ENCODE peak calls at places on chromosomes 11 and 22, in six cellular contexts. One of them, this sample, is unnamed.

GRCh38 chr11:74417379-74417804 is 19.2 kb upstream of the PGM2L1 start:
- DNase-seq in K562: no peak
- DNase-seq in H1: no peak
- DNase-seq in HepG2: no peak
- DNase-seq in GM12878: no peak
- DNase-seq in GM12891: no peak
- DNase-seq in this sample: no peak

GRCh38 chr11:60500276-60500935 is 7.8 kb downstream of the MS4A12 start:
- DNase-seq in HepG2: no peak
- DNase-seq in K562: no peak
- DNase-seq in H1: no peak
- DNase-seq in GM12878: no peak
- DNase-seq in GM12891: no peak
- DNase-seq in this sample: no peak

GRCh38 chr22:39984006-39984405 is 10.7 kb upstream of the FAM83F start:
- DNase-seq in H1: no peak
- DNase-seq in HepG2: no peak
- DNase-seq in GM12891: no peak
- DNase-seq in GM12878: no peak
- DNase-seq in K562: no peak
- DNase-seq in this sample: no peak

GRCh38 chr22:38618682-38619081 is 37.5 kb downstream of the FAM227A start:
- DNase-seq in K562: no peak
- DNase-seq in H1: no peak
- DNase-seq in GM12878: no peak
- DNase-seq in GM12891: no peak
- DNase-seq in HepG2: no peak
- DNase-seq in this sample: no peak

GRCh38 chr11:25317221-25317620 is 820.4 kb downstream of the LUZP2 start:
- DNase-seq in GM12878: no peak
- DNase-seq in GM12891: no peak
- DNase-seq in H1: no peak
- DNase-seq in HepG2: no peak
- DNase-seq in K562: no peak
- DNase-seq in this sample: no peak

GRCh38 chr11:10540546-10540914 is 457 bp downstream of the RNF141 start:
- DNase-seq in H1: no peak
- DNase-seq in K562: no peak
- DNase-seq in HepG2: peak
- DNase-seq in GM12891: no peak
- DNase-seq in GM12878: no peak
- DNase-seq in this sample: no peak

GRCh38 chr11:130831506-130832385 is 84.5 kb downstream of the SNX19 start:
- DNase-seq in K562: no peak
- DNase-seq in HepG2: no peak
- DNase-seq in GM12891: no peak
- DNase-seq in H1: no peak
- DNase-seq in GM12878: no peak
- DNase-seq in this sample: no peak

GRCh38 chr22:31995046-31995445 is 48.0 kb upstream of the SLC5A1 start:
- DNase-seq in GM12878: no peak
- DNase-seq in H1: no peak
- DNase-seq in HepG2: no peak
- DNase-seq in GM12891: no peak
- DNase-seq in K562: no peak
- DNase-seq in this sample: no peak

DNA sequence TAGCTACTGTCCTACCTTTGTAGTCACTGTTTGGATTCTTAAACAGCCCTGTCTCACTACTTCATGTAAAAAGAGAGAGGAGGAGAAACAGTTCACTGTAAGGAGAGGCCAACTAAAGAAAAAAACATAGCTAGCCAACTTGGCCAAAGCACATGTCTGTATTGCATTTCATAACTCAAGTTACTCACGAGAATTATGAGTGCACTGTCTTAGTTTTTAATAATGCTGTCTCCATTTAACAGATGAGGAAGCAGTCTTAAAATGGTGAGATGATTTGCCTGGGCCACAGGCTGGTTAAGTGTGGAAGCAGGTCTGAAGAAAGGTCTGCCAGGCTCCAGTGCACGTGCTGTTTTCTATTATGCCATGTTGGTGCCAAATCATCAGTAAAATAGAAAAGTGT is 104.5 kb downstream of the UVRAG start:
- DNase-seq in GM12878: no peak
- DNase-seq in H1: no peak
- DNase-seq in K562: no peak
- DNase-seq in GM12891: no peak
- DNase-seq in HepG2: no peak
- DNase-seq in this sample: no peak
- TF ChIP-seq POLR2AphosphoS5 in GM12878: no peak
- TF ChIP-seq POLR2AphosphoS5 in H1: no peak
- TF ChIP-seq POLR2AphosphoS5 in K562: no peak
- TF ChIP-seq POLR2AphosphoS5 in GM12891: no peak
- TF ChIP-seq POLR2AphosphoS5 in HepG2: no peak
- TF ChIP-seq POLR2AphosphoS5 in this sample: no peak

GRCh38 chr11:15170170-15170569 is 55.4 kb downstream of the INSC start:
- DNase-seq in GM12878: no peak
- DNase-seq in K562: no peak
- DNase-seq in HepG2: peak
- DNase-seq in GM12891: no peak
- DNase-seq in H1: no peak
- DNase-seq in this sample: no peak

GRCh38 chr11:15176646-15177163 is 62.0 kb downstream of the INSC start:
- DNase-seq in HepG2: no peak
- DNase-seq in H1: no peak
- DNase-seq in GM12891: no peak
- DNase-seq in K562: no peak
- DNase-seq in GM12878: no peak
- DNase-seq in this sample: no peak

GRCh38 chr11:15175780-15176179 is 61.1 kb downstream of the INSC start:
- DNase-seq in H1: no peak
- DNase-seq in K562: no peak
- DNase-seq in GM12878: no peak
- DNase-seq in HepG2: no peak
- DNase-seq in GM12891: no peak
- DNase-seq in this sample: no peak

GRCh38 chr11:15170698-15171097 is 56.0 kb downstream of the INSC start:
- DNase-seq in H1: no peak
- DNase-seq in K562: no peak
- DNase-seq in HepG2: no peak
- DNase-seq in GM12878: no peak
- DNase-seq in GM12891: no peak
- DNase-seq in this sample: no peak

DNA sequence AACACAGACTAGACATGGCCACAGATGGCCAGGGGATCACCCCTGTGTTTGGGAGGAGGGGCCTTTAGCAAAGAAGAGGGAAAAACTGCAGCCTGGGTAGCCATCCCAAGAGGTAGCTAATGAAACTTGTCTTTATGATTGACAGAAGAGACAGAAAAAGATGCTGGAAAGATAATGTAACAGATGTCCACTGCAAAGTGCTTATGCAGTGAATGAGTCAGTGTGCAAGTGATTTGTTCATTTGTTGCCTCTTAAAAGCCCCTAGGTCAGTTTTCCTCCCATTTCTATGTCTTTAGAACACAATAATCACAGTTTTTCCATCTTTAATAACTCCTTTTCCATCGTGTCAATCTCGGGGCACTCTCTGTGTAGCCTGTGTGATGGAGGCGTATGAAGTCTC is 57.2 kb downstream of the INSC start:
- DNase-seq in H1: no peak
- DNase-seq in HepG2: no peak
- DNase-seq in GM12891: no peak
- DNase-seq in GM12878: no peak
- DNase-seq in K562: no peak
- DNase-seq in this sample: no peak
- TF ChIP-seq TAF1 in H1: no peak
- TF ChIP-seq TAF1 in HepG2: no peak
- TF ChIP-seq TAF1 in GM12891: no peak
- TF ChIP-seq TAF1 in GM12878: no peak
- TF ChIP-seq TAF1 in K562: no peak
- TF ChIP-seq TAF1 in this sample: no peak

GRCh38 chr22:47127441-47127871 is 365.0 kb downstream of the TBC1D22A start:
- DNase-seq in K562: no peak
- DNase-seq in GM12891: no peak
- DNase-seq in H1: no peak
- DNase-seq in HepG2: no peak
- DNase-seq in GM12878: no peak
- DNase-seq in this sample: no peak
- TF ChIP-seq POLR2A in K562: no peak
- TF ChIP-seq POLR2A in GM12891: no peak
- TF ChIP-seq POLR2A in H1: no peak
- TF ChIP-seq POLR2A in HepG2: no peak
- TF ChIP-seq POLR2A in GM12878: no peak
- TF ChIP-seq POLR2A in this sample: no peak

GRCh38 chr22:19522190-19522880 is 1.9 kb downstream of the CLDN5 start:
- DNase-seq in HepG2: no peak
- DNase-seq in GM12878: no peak
- DNase-seq in K562: peak
- DNase-seq in GM12891: no peak
- DNase-seq in H1: no peak
- DNase-seq in this sample: no peak

GRCh38 chr22:19525116-19525660 is 978 bp upstream of the CLDN5 start:
- DNase-seq in K562: peak
- DNase-seq in GM12891: no peak
- DNase-seq in HepG2: no peak
- DNase-seq in H1: no peak
- DNase-seq in GM12878: no peak
- DNase-seq in this sample: no peak

GRCh38 chr22:19522881-19523239 is 1.4 kb downstream of the CLDN5 start:
- DNase-seq in H1: no peak
- DNase-seq in K562: peak
- DNase-seq in HepG2: no peak
- DNase-seq in GM12878: no peak
- DNase-seq in GM12891: no peak
- DNase-seq in this sample: no peak

GRCh38 chr22:19524170-19525115 is at the start of gene CLDN5:
- DNase-seq in H1: peak
- DNase-seq in HepG2: no peak
- DNase-seq in GM12878: no peak
- DNase-seq in K562: peak
- DNase-seq in GM12891: peak
- DNase-seq in this sample: no peak

GRCh38 chr22:19523240-19524169 is 705 bp downstream of the CLDN5 start:
- DNase-seq in H1: peak
- DNase-seq in GM12878: no peak
- DNase-seq in K562: peak
- DNase-seq in HepG2: no peak
- DNase-seq in GM12891: no peak
- DNase-seq in this sample: no peak
- TF ChIP-seq POLR2AphosphoS5 in H1: no peak
- TF ChIP-seq POLR2AphosphoS5 in GM12878: no peak
- TF ChIP-seq POLR2AphosphoS5 in K562: no peak
- TF ChIP-seq POLR2AphosphoS5 in HepG2: no peak
- TF ChIP-seq POLR2AphosphoS5 in GM12891: no peak
- TF ChIP-seq POLR2AphosphoS5 in this sample: no peak